ENCODE peak calls at places on chromosome X, in eight cellular contexts. A, X, M, W, S, Q, R and P are unnamed samples.

GRCh38 chrX:110403839-110404238 is 45.2 kb downstream of the RTL9 start:
- DNase-seq in A (no peak), X (peak), M (no peak), W (no peak), S (no peak), Q (peak), R (no peak), P (no peak)

GRCh38 chrX:21374163-21374993 is at the start of gene CNKSR2:
- DNase-seq in A (peak), X (peak), M (peak), W (peak), S (peak), Q (no peak), R (no peak), P (no peak)

GRCh38 chrX:152600853-152601635 is 36.7 kb upstream of the GABRQ start:
- DNase-seq in A (no peak), X (no peak), M (no peak), W (peak), S (peak), Q (no peak), R (no peak), P (no peak)

GRCh38 chrX:25442501-25442900 is 426.7 kb upstream of the ARX start:
- DNase-seq in A (no peak), X (no peak), M (no peak), W (no peak), S (no peak), Q (no peak), R (no peak), P (no peak)

GRCh38 chrX:154019061-154019621 is 561 bp downstream of the IRAK1 start:
- DNase-seq in A (no peak), X (no peak), M (no peak), W (peak), S (no peak), Q (no peak), R (no peak), P (no peak)

GRCh38 chrX:85223359-85223758 is 20.2 kb downstream of the SATL1 start:
- DNase-seq in A (no peak), X (no peak), M (no peak), W (no peak), S (no peak), Q (no peak), R (no peak), P (no peak)

GRCh38 chrX:154735695-154736393 is 15.0 kb downstream of the GAB3 start:
- DNase-seq in A (peak), X (peak), M (peak), W (no peak), S (no peak), Q (peak), R (no peak), P (no peak)

GRCh38 chrX:50198348-50198747 is 2.5 kb downstream of the AKAP4 start:
- DNase-seq in A (no peak), X (no peak), M (no peak), W (no peak), S (no peak), Q (no peak), R (no peak), P (no peak)

GRCh38 chrX:68686684-68687045 is 39.2 kb downstream of the STARD8 start:
- DNase-seq in A (peak), X (peak), M (peak), W (no peak), S (no peak), Q (no peak), R (no peak), P (no peak)

GRCh38 chrX:54419559-54420302 is 20.5 kb upstream of the TSR2 start:
- DNase-seq in A (no peak), X (no peak), M (peak), W (no peak), S (no peak), Q (no peak), R (no peak), P (no peak)

GRCh38 chrX:77446029-77446585 is 1.1 kb upstream of the FGF16 start:
- DNase-seq in A (peak), X (no peak), M (no peak), W (no peak), S (peak), Q (no peak), R (peak), P (no peak)

GRCh38 chrX:43953218-43953617 is 20.0 kb downstream of the NDP start:
- DNase-seq in A (no peak), X (peak), M (no peak), W (no peak), S (no peak), Q (no peak), R (no peak), P (no peak)

GRCh38 chrX:43949669-43950068 is 23.5 kb downstream of the NDP start:
- DNase-seq in A (no peak), X (no peak), M (peak), W (no peak), S (peak), Q (no peak), R (no peak), P (no peak)
- H3K4me3 ChIP-seq in A (no peak), X (no peak), M (no peak), W (no peak), S (no peak), Q (no peak), R (no peak), P (no peak)

GRCh38 chrX:19628006-19628575 is 112.8 kb upstream of the MAP3K15 start:
- DNase-seq in A (no peak), X (peak), M (no peak), W (no peak), S (no peak), Q (no peak), R (peak), P (no peak)

GRCh38 chrX:19627533-19627932 is 112.2 kb upstream of the MAP3K15 start:
- DNase-seq in A (no peak), X (no peak), M (no peak), W (no peak), S (no peak), Q (no peak), R (no peak), P (no peak)

GRCh38 chrX:19630228-19630627 is 114.9 kb upstream of the MAP3K15 start:
- DNase-seq in A (no peak), X (no peak), M (no peak), W (no peak), S (no peak), Q (no peak), R (no peak), P (no peak)

GRCh38 chrX:19629541-19629940 is 114.2 kb upstream of the MAP3K15 start:
- DNase-seq in A (no peak), X (no peak), M (no peak), W (peak), S (no peak), Q (no peak), R (no peak), P (no peak)

DNA sequence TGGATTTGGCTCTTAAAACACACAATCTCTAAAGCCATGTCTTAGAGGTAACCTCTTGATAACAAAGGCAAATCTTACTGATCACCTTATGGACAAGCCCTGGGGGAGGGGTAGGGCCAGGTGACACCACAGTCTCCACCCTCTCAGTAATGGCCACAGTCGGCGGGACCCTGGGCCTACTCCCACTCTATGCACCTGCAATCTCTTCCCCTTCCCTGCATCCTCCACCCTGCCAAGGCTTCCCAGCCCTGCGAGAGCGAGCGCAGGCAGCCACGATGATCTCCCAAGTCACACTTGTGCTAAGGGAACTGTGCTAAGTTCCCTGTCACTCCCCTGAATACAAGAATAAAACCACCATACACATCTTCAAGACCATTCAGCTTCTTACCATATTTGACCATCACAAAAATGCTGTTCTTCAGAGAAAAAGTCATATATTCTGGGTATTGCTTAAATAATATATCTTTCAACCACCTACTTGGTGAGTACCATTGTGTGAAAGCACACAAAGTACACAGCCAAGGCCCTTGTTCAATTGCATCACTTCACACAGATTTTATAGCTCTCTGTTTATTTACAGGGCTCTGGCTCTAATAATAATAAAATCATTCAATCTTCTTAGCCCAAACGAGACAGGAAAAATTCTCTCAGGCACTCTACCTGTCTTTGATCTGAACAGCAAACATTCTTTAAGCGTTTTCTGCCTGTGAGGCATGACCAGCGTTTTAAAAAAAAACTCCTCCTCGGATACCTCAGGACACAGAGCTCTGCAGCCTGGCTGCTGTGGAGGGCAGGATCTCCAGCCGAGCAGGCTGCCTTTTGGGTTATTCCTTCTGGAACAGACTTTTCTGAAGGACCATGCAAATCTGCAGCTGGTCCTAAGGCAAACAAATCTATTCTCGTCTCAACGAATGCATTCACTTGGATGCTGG is 115.7 kb upstream of the MAP3K15 start:
- DNase-seq in A (no peak), X (no peak), M (no peak), W (no peak), S (no peak), Q (no peak), R (no peak), P (no peak)
- H3K4me3 ChIP-seq in A (no peak), X (no peak), M (no peak), W (no peak), S (no peak), Q (no peak), R (no peak), P (no peak)

GRCh38 chrX:134024686-134025377 is 39.4 kb upstream of the GPC3 start:
- DNase-seq in A (no peak), X (no peak), M (no peak), W (no peak), S (no peak), Q (no peak), R (no peak), P (no peak)

GRCh38 chrX:134023851-134024281 is 38.5 kb upstream of the GPC3 start:
- DNase-seq in A (no peak), X (no peak), M (no peak), W (no peak), S (no peak), Q (no peak), R (no peak), P (no peak)

GRCh38 chrX:134025986-134026731 is 40.8 kb upstream of the GPC3 start:
- DNase-seq in A (no peak), X (no peak), M (no peak), W (no peak), S (no peak), Q (no peak), R (no peak), P (no peak)

GRCh38 chrX:134020910-134021309 is 35.5 kb upstream of the GPC3 start:
- DNase-seq in A (no peak), X (no peak), M (no peak), W (peak), S (no peak), Q (no peak), R (no peak), P (no peak)

GRCh38 chrX:134026732-134027311 is 41.4 kb upstream of the GPC3 start:
- DNase-seq in A (no peak), X (peak), M (no peak), W (peak), S (peak), Q (no peak), R (peak), P (no peak)
- H3K4me3 ChIP-seq in A (peak), X (no peak), M (no peak), W (no peak), S (peak), Q (peak), R (no peak), P (no peak)

GRCh38 chrX:49165901-49166881 is 3.6 kb downstream of the MAGIX start:
- DNase-seq in A (peak), X (peak), M (peak), W (peak), S (no peak), Q (peak), R (peak), P (no peak)
- H3K4me3 ChIP-seq in A (peak), X (peak), M (peak), W (peak), S (peak), Q (peak), R (peak), P (peak)

DNA sequence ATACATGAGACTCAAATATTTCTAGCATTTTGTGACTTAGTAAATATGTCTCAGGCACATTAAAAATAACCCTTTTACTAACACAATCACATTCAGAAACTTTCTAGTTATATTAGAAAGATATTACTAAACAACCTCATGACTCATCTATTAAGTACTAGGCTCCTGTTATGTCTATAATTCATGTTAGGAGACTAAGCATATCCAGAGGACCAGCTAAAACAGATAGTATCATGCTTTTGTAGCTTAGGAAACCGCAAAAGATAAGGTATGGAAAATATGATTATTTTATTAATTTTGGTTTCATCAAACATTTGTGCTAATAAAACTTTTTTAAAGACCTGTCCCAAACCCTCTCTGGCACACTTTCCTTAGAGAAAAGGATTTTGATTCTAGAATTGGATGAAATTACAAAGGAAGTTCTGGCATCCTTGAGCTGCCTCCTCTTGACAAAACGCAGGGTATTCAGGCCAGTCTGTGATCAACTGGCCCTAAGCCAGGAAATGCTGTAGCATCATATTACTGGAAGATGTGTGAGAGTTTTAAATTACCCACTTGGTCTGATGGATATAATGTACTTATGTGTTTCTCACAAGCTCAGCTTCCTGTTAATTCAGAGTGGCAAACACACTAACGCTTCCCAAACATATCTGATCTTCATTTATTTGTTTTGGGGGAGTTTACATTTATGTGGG is 60.4 kb downstream of the NRK start:
- DNase-seq in A (no peak), X (peak), M (no peak), W (no peak), S (no peak), Q (peak), R (no peak), P (no peak)
- H3K4me3 ChIP-seq in A (no peak), X (no peak), M (no peak), W (no peak), S (no peak), Q (no peak), R (no peak), P (no peak)

DNA sequence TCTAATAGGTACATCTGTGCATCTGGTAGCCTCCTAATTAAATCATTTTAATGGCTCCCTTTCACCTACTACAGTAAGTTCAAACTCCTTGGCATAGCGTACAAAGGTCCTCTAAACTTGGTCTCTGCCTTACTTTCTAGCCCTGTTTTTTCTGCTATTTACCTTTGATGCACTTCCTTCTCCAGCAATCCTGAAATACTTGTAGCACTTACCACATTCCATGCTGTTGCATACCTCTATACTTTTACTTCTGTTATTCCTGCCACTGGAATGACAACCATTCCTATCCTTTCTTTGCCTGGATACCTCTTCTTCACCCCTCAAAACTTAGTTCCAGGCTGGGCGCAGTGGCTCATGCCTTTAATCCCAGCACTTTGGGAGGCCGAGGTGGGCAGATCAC is 56.6 kb upstream of the LHFPL1 start:
- DNase-seq in A (no peak), X (no peak), M (no peak), W (no peak), S (peak), Q (no peak), R (no peak), P (no peak)
- H3K4me3 ChIP-seq in A (no peak), X (no peak), M (no peak), W (no peak), S (no peak), Q (no peak), R (no peak), P (no peak)